ENCODE peak calls at places on chromosomes 3 and 15, in six cellular contexts. D is AG04450, K is H9, A is GM13977, U is IMR-90, W is GM12878. B is an unnamed sample.

GRCh38 chr3:168307893-168308292 is 212.2 kb upstream of the GOLIM4 start:
- DNase-seq in D (no peak), K (no peak), A (no peak), U (no peak), W (no peak), B (no peak)

GRCh38 chr15:58440181-58440910 is 8.6 kb downstream of the LIPC start:
- DNase-seq in D (no peak), K (no peak), A (no peak), U (peak; percentile 46), W (no peak), B (no peak)

GRCh38 chr3:112579232-112579631 is 17.4 kb downstream of the SLC35A5 start:
- DNase-seq in D (no peak), K (no peak), A (no peak), U (no peak), W (no peak), B (no peak)

GRCh38 chr3:124467980-124468902 is 262.0 kb upstream of the UMPS start:
- DNase-seq in D (no peak), K (peak; percentile 79), A (peak; percentile 66), U (peak; percentile 40), W (no peak), B (peak; percentile 28)

GRCh38 chr3:14451844-14452533 is 49.6 kb downstream of the SLC6A6 start:
- DNase-seq in D (peak; percentile 92), K (no peak), A (no peak), U (peak; percentile 98), W (no peak), B (no peak)

GRCh38 chr3:107675233-107675900 is 152.6 kb downstream of the BBX start:
- DNase-seq in D (no peak), K (no peak), A (no peak), U (no peak), W (no peak), B (no peak)

GRCh38 chr15:58203537-58203936 is 65.4 kb downstream of the AQP9 start:
- DNase-seq in D (peak; percentile 96), K (no peak), A (no peak), U (peak; percentile 99), W (no peak), B (no peak)

GRCh38 chr15:65192016-65192415 is 6.9 kb upstream of the CLPX start:
- DNase-seq in D (no peak), K (peak; percentile 42), A (peak; percentile 10), U (peak; percentile 13), W (no peak), B (no peak)

GRCh38 chr3:5122741-5123706 is 932 bp downstream of the ARL8B start:
- DNase-seq in D (no peak), K (peak; percentile 31), A (peak; percentile 38), U (peak; percentile 67), W (no peak), B (no peak)

GRCh38 chr3:31550452-31551251 is 17.9 kb downstream of the STT3B start:
- DNase-seq in D (no peak), K (no peak), A (no peak), U (peak; percentile 40), W (no peak), B (no peak)

GRCh38 chr3:71728632-71729342 is 3.6 kb upstream of the EIF4E3 start:
- DNase-seq in D (no peak), K (peak; percentile 84), A (no peak), U (no peak), W (no peak), B (no peak)

GRCh38 chr3:100407977-100408532 is 6.7 kb downstream of the LNP1 start:
- DNase-seq in D (no peak), K (no peak), A (no peak), U (no peak), W (no peak), B (no peak)

GRCh38 chr15:88220443-88221186 is 35.9 kb downstream of the NTRK3 start:
- DNase-seq in D (no peak), K (no peak), A (no peak), U (no peak), W (no peak), B (no peak)

GRCh38 chr3:112813723-112814171 is 32.9 kb downstream of the CD200R1L start:
- DNase-seq in D (no peak), K (no peak), A (peak; percentile 24), U (peak; percentile 62), W (peak; percentile 69), B (no peak)

GRCh38 chr3:95212117-95212516 is 1149.3 kb downstream of the NSUN3 start:
- DNase-seq in D (no peak), K (no peak), A (no peak), U (no peak), W (peak; percentile 1), B (no peak)

GRCh38 chr3:61894988-61895935 is 333.9 kb downstream of the PTPRG start:
- DNase-seq in D (peak; percentile 58), K (peak; percentile 53), A (peak; percentile 56), U (peak; percentile 90), W (peak; percentile 87), B (no peak)

GRCh38 chr3:142801746-142802145 is 77.9 kb downstream of the TRPC1 start:
- DNase-seq in D (no peak), K (no peak), A (no peak), U (no peak), W (no peak), B (no peak)

GRCh38 chr3:13495921-13496723 is 16.0 kb downstream of the HDAC11 start:
- DNase-seq in D (peak; percentile 69), K (peak; percentile 84), A (peak; percentile 71), U (peak; percentile 79), W (peak; percentile 17), B (no peak)

GRCh38 chr3:180457238-180457637 is 144.7 kb upstream of the TTC14 start:
- DNase-seq in D (no peak), K (no peak), A (no peak), U (no peak), W (no peak), B (no peak)

GRCh38 chr3:46848271-46849097 is 14.8 kb downstream of the MYL3 start:
- DNase-seq in D (no peak), K (peak; percentile 86), A (no peak), U (peak; percentile 22), W (no peak), B (no peak)

GRCh38 chr15:83435202-83435601 is 11.9 kb upstream of the SH3GL3 start:
- DNase-seq in D (no peak), K (no peak), A (no peak), U (no peak), W (no peak), B (no peak)

GRCh38 chr15:77823736-77824135 is 191.0 kb upstream of the LINGO1 start:
- DNase-seq in D (no peak), K (no peak), A (no peak), U (no peak), W (no peak), B (no peak)

GRCh38 chr3:187181454-187182170 is 15.7 kb upstream of the RTP1 start:
- DNase-seq in D (no peak), K (no peak), A (no peak), U (no peak), W (no peak), B (no peak)

DNA sequence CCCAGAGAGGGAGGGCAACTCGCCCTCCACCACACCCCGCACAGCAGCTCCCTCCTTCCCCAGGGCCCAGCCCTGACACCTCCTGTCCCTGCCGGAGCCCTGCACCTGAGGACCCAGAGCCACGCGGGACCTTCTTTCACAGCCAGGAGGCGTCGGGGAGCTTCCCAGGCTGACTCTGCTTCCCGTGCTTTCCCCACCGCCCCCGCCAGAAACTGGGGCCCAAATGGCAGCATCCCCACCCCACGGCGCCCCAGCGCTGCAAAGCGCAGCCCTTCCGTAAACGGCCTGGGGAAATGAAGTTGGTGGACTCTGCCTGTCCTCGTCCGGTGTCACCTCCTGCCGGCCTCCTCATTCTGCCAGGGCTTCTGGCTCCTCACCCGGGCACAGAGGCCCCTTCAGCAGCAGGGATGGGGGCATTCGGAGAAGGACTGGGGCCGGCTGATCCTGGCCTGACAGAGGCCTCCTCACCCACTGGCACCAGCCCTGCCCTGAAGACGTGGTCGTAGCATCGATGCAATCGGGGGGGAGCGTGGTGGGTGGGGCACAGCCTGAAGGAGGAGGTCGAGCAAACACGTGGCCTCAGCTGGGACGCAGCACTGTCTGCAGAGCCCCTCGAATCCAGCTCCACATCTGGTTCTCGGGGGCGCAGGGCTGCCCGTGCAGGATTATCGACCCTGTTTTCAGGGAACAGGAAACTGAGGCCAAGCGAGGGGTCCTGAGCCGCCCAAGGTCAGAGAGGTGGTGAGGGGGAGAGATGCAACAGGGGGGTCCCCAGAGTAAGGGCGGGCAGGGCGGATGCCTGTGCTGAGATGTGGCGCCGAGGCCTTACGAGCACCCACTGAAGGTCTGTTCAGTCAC is 235.4 kb downstream of the XXYLT1 start:
- DNase-seq in D (no peak), K (peak; percentile 76), A (no peak), U (no peak), W (no peak), B (no peak)
- TF ChIP-seq CTCF in D (peak; percentile 35), K (peak; percentile 66), A (peak; percentile 37), U (peak; percentile 27), W (peak; percentile 30), B (peak; percentile 15)

GRCh38 chr3:51434746-51435323 is 43.8 kb downstream of the RBM15B start:
- DNase-seq in D (no peak), K (peak; percentile 57), A (peak; percentile 57), U (peak; percentile 41), W (peak; percentile 5), B (peak; percentile 41)
- TF ChIP-seq CTCF in D (peak; percentile 68), K (peak; percentile 88), A (peak; percentile 77), U (peak; percentile 47), W (peak; percentile 84), B (peak; percentile 71)

DNA sequence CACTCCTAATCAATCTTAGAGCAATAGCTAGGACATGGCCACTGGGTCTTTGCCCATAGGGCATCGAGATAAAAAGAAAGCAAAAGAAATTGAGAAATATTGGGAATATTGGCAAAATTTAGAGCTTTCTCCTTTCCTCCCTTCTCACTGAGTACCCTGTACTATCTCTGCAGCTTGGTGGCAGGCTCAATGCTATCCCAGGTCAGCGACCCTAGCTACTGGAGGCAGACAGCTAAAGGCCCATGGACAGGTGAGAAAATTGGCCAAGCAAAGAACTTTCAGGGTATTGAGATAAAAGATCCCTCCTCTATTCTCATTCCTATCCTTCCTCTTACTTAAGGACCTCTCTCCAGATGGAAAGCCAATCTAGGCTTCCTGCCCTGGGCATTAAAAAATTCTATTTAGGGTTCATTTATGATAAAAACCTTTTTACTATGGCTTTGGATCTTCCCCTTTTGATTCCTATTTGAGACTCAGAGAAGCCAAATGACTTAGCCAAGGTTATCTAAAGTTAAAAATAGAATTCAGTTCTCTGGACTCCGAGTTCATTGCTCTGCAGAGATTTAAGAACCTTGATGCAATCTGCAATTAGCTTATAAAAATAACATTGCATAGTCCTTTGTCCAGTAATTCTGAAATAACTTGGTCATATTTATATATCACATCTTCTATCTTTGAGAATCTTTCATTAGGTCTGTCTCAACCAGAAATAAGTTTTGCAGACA is 75.4 kb downstream of the THRB start:
- DNase-seq in D (no peak), K (no peak), A (no peak), U (no peak), W (no peak), B (no peak)
- TF ChIP-seq CTCF in D (no peak), K (no peak), A (no peak), U (no peak), W (no peak), B (no peak)

DNA sequence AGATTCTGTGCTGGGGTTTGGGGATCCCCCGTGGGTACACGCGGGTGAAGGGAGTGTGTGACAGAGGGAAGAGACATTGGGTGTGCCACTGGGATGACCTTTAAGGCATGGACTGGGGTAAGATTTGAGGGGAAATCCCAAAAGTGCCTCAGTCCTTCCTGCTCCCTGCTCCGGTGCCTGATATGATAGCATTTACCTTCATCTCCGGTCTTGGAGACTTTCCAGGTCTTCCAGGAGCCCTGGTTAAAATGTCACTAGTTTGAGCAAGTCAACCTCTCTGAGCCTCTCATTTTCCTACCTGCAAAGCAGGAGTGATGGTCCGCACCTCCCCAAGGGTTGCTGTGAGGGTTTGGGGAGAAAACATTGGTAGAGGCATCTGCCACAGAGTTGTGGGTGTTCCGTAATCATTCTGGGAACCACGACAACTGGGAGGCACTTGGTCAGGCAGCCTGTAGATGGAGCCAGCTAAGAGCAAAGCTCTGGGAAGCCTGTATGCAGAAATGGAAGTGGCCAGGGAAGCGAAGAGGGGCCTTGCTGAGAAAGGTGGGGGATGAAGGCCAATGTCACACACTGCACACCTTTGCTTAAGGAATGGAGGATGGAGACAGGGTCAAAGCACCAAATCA is 33.9 kb upstream of the KIF23 start:
- DNase-seq in D (no peak), K (peak; percentile 73), A (no peak), U (peak; percentile 21), W (no peak), B (no peak)
- TF ChIP-seq CTCF in D (peak; percentile 33), K (peak; percentile 63), A (no peak), U (peak; percentile 29), W (no peak), B (no peak)

B was measured in D721Med.